ENCODE peak calls at places on chromosomes 5 and 9, in four cellular contexts. O is cardiac muscle cell, N is mammary epithelial cell, H is dorsolateral prefrontal cortex. L is an unnamed sample.

GRCh38 chr9:113673726-113674125 is 202.4 kb upstream of the ZNF618 start:
- DNase-seq in O (peak; percentile 29), H (no peak), N (peak; percentile 32), L (no peak)

GRCh38 chr5:72380491-72381274 is 60.5 kb downstream of the PTCD2 start:
- DNase-seq in N (no peak), O (no peak), H (no peak), L (no peak)

GRCh38 chr5:73333944-73334703 is 114.5 kb downstream of the FOXD1 start:
- DNase-seq in N (no peak), H (no peak), O (no peak), L (no peak)

GRCh38 chr5:155530046-155530445 is 516.5 kb downstream of the KIF4B start:
- DNase-seq in N (peak; percentile 84), H (no peak), O (no peak), L (no peak)

GRCh38 chr5:177450672-177451424 is 4.2 kb downstream of the PRR7 start:
- DNase-seq in N (no peak), H (no peak), O (no peak), L (no peak)

GRCh38 chr5:151070449-151070848 is 10.4 kb downstream of the TNIP1 start:
- DNase-seq in H (no peak), N (no peak), O (no peak), L (no peak)

GRCh38 chr5:116605310-116606070 is 30.9 kb upstream of the SEMA6A start:
- DNase-seq in N (no peak), H (no peak), O (no peak), L (no peak)

GRCh38 chr5:168165221-168165965 is 126.1 kb upstream of the WWC1 start:
- DNase-seq in O (no peak), N (peak; percentile 11), H (peak; percentile 39), L (no peak)

GRCh38 chr5:8813180-8813579 is 732.7 kb downstream of the SEMA5A start:
- DNase-seq in H (no peak), N (no peak), O (no peak), L (no peak)

GRCh38 chr5:138641547-138642298 is 66.5 kb upstream of the HSPA9 start:
- DNase-seq in N (peak; percentile 51), H (peak; percentile 75), O (peak; percentile 72), L (peak; percentile 79)

GRCh38 chr9:76218868-76219462 is 175.3 kb downstream of the RFK start:
- DNase-seq in H (no peak), O (no peak), N (no peak), L (peak; percentile 21)

GRCh38 chr9:134139081-134139480 is 3.2 kb downstream of the WDR5 start:
- DNase-seq in H (no peak), O (peak; percentile 45), N (no peak), L (peak; percentile 44)

GRCh38 chr9:89484475-89485404 is 13.2 kb downstream of the SEMA4D start:
- DNase-seq in N (no peak), H (no peak), O (no peak), L (no peak)

GRCh38 chr9:128106181-128106939 is 21.2 kb downstream of the PTGES2 start:
- DNase-seq in H (no peak), N (no peak), O (no peak), L (no peak)

GRCh38 chr5:80921026-80921425 is 39.1 kb upstream of the RASGRF2 start:
- DNase-seq in H (no peak), O (no peak), N (peak; percentile 3), L (no peak)

GRCh38 chr5:148011407-148012124 is 52.2 kb upstream of the SPINK5 start:
- DNase-seq in O (peak; percentile 2), N (peak; percentile 92), H (no peak), L (peak; percentile 60)

GRCh38 chr9:116951588-116952433 is 264.7 kb downstream of the TRIM32 start:
- DNase-seq in H (no peak), O (no peak), N (peak; percentile 91), L (peak; percentile 35)

GRCh38 chr9:94498801-94499454 is 56.0 kb upstream of the PCAT7 start:
- DNase-seq in O (no peak), H (no peak), N (no peak), L (no peak)

GRCh38 chr9:93053781-93054331 is 4.6 kb upstream of the SUSD3 start:
- DNase-seq in N (no peak), H (no peak), O (no peak), L (no peak)

GRCh38 chr5:133421394-133421793 is 190.9 kb downstream of the FSTL4 start:
- DNase-seq in H (no peak), N (no peak), O (peak; percentile 25), L (peak; percentile 60)

GRCh38 chr5:86763914-86764313 is 146.2 kb downstream of the COX7C start:
- DNase-seq in H (no peak), O (no peak), N (no peak), L (no peak)

GRCh38 chr9:86903461-86904010 is 43.8 kb downstream of the GAS1 start:
- DNase-seq in H (no peak), N (no peak), O (no peak), L (no peak)

GRCh38 chr9:127457191-127457878 is 6.0 kb downstream of the LRSAM1 start:
- DNase-seq in H (no peak), O (no peak), N (no peak), L (no peak)

GRCh38 chr9:134158753-134159392 is 5.5 kb downstream of the RNU6ATAC start:
- DNase-seq in N (no peak), H (no peak), O (no peak), L (no peak)

GRCh38 chr5:139637438-139638089 is 10.6 kb upstream of the CXXC5 start:
- DNase-seq in N (peak; percentile 46), O (peak; percentile 84), H (peak; percentile 81), L (peak; percentile 80)

GRCh38 chr5:31626156-31626555 is 12.8 kb upstream of the PDZD2 start:
- DNase-seq in H (no peak), O (no peak), N (no peak), L (no peak)

GRCh38 chr9:109652971-109653370 is 127.0 kb upstream of the PALM2AKAP2 start:
- DNase-seq in N (peak; percentile 44), H (peak; percentile 53), O (peak; percentile 64), L (peak; percentile 68)

GRCh38 chr9:93250185-93250584 is 66.2 kb downstream of the WNK2 start:
- DNase-seq in H (no peak), N (no peak), O (no peak), L (no peak)

GRCh38 chr9:73611072-73611471 is 459.4 kb downstream of the ANXA1 start:
- DNase-seq in N (no peak), O (no peak), H (no peak), L (no peak)
- H3K4me3 ChIP-seq in N (no peak overlapping the region), O (no peak overlapping the region), H (no peak overlapping the region), L (no peak overlapping the region)

DNA sequence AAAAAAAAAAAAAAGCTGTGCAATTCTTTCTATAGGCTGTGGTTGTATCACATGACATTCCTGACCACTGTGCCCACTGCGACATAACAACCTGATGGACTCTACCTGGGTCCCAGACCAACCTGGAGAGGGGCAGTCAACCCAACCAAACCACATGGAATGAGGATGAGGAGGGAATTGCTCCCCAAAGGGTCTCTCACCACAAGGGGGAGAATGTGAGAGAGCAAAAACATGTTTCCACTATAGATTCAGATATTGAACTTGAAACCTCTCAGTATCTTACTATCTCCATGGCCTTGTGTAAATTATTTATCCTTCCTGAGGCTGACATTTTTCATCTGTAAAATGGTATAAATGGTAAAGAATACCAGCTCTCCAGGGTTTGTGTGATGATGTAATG is 66.9 kb upstream of the SV2C start:
- DNase-seq in N (no peak), H (no peak), O (no peak), L (no peak)
- TF ChIP-seq CTCF in N (peak; percentile 24), H (no peak), O (no peak), L (peak; percentile 18)

GRCh38 chr5:14727428-14727865 is 62.9 kb downstream of the OTULIN start:
- DNase-seq in H (peak; percentile 88), N (peak; percentile 58), O (peak; percentile 89), L (peak; percentile 91)

GRCh38 chr5:14729448-14730385 is 65.2 kb downstream of the OTULIN start:
- DNase-seq in N (no peak), H (no peak), O (no peak), L (no peak)

GRCh38 chr5:14726066-14726838 is 61.7 kb downstream of the OTULIN start:
- DNase-seq in O (peak; percentile 44), H (no peak), N (no peak), L (peak; percentile 73)

GRCh38 chr5:14730466-14730865 is 65.9 kb downstream of the OTULIN start:
- DNase-seq in O (no peak), H (no peak), N (no peak), L (no peak)

DNA sequence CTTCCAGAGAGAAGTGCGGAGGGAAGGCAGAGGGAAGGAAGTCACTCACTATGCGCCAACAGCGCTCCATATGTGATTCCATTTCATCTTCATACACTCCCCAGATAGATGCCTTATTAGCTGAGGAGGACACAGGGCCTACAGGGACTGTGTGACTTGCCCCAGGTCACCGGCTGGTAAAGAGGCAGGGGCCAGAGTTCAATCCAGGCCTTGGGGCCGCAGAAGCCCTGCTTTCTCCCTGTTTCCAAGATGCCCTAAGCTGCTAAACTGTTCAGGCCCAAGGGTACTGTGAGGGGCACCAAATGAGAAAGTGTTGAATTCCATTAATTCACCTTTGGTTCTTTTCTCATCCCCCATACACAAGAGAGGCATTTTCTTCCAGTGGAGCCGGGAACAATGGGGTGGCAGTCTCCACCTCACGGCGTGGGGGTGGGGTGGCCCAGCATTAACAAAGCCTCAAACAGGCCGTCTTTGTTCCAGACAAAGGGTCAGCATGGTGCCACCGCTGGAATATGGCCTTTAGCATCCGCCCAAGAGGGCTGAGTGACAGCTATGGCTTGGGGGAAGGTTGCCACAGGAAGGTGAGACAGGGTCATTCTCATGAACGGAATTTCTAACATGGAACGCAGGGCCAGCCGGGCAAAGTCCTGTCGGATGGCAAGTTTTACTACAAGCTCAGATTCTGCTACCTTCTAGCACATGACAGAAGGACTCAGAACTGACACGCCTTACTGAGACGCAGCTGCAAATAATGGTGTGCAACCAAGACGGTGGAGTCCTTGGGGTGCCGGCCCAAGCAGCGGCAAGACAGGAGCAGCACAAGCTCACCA is 63.8 kb downstream of the OTULIN start:
- DNase-seq in N (no peak), O (no peak), H (peak; percentile 93), L (no peak)
- H3K4me3 ChIP-seq in N (no peak overlapping the region), O (no peak overlapping the region), H (no peak overlapping the region), L (no peak overlapping the region)

DNA sequence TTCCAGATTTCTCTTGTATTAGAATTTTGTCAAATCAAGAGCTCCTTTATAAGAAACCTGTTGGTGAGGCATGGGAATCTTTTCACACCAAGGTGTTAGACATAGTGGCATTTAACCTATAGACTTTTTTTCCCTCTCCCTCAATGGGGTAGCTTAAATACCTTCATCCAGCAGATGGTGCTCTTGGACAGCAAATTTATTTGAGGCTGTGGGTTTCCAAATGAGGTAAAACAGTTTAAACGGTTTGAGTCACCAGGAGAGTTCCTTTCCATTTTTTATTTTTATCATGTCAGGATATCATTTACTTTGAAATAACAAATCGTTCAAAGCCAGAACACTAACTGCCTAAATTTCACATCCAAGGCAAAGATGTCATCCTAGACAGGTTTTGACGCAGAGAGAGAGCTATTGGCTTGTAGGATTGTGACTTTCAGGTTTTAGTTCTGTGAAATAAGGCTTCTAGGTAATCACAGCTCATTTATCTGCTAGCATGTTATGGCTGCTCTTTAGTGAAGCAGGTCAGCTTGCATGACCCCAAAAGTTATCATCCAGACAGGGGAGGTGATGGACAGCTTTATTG is 69.7 kb downstream of the KDM4C start:
- DNase-seq in O (peak; percentile 71), N (peak; percentile 20), H (no peak), L (peak; percentile 71)
- TF ChIP-seq CTCF in O (peak; percentile 65), N (peak; percentile 57), H (peak; percentile 52), L (peak; percentile 72)

L was measured in choroid plexus epithelial cell.